ENCODE peak calls at places on chromosomes 7 and 10, in ten cellular contexts. A is A172; X is epithelial cell of esophagus; H is kidney glomerular epithelial cell; P is SJSA1; N is neural crest cell; V is naive thymus-derived CD4-positive, alpha-beta T cell; C is left cardiac atrium; F is activated CD4-positive, alpha-beta T cell treated with anti-CD3 and anti-CD28 coated beads, Interleukin-2, amount 10 ng/mL, durations not matched to agents 7 days and 5 days; K is effector memory CD8-positive, alpha-beta T cell. T is an unnamed sample.

GRCh38 chr7:50940621-50941020 is 157.9 kb upstream of the GRB10 start:
- DNase-seq in P (no peak), F (no peak), N (no peak), C (no peak), K (no peak), V (no peak), X (no peak), A (no peak), H (no peak), T (no peak)

GRCh38 chr10:84194424-84195043 is at the start of gene CDHR1:
- DNase-seq in A (no peak), V (no peak), P (no peak), X (peak; percentile 63), H (peak; percentile 27), K (peak; percentile 36), C (no peak), N (peak; percentile 26), F (peak; percentile 36), T (peak; percentile 39)

GRCh38 chr10:121734517-121735137 is 136.4 kb upstream of the FGFR2 start:
- DNase-seq in V (no peak), P (peak; percentile 17), A (no peak), X (peak; percentile 16), C (no peak), K (no peak), H (no peak), F (no peak), N (peak; percentile 18), T (no peak)

GRCh38 chr10:31708513-31708912 is 220.1 kb downstream of the ARHGAP12 start:
- DNase-seq in A (no peak), P (no peak), V (no peak), X (no peak), N (no peak), H (no peak), F (no peak), C (no peak), K (no peak), T (no peak)

GRCh38 chr10:122492006-122492405 is 30.7 kb downstream of the HTRA1 start:
- DNase-seq in N (no peak), P (no peak), H (no peak), K (no peak), V (no peak), F (no peak), X (no peak), A (no peak), C (no peak), T (no peak)

GRCh38 chr7:120402801-120403200 is 129.8 kb downstream of the KCND2 start:
- DNase-seq in K (no peak), F (no peak), V (no peak), C (no peak), H (no peak), X (peak; percentile 50), N (no peak), A (no peak), P (no peak), T (peak; percentile 61)

GRCh38 chr10:30687698-30688213 is 58.2 kb upstream of the LYZL2 start:
- DNase-seq in V (peak; percentile 53), C (peak; percentile 77), F (peak; percentile 81), X (peak; percentile 76), K (peak; percentile 71), P (peak; percentile 65), H (peak; percentile 73), A (peak; percentile 73), N (peak; percentile 96), T (peak; percentile 57)

GRCh38 chr7:27364344-27364758 is 121.7 kb downstream of the EVX1 start:
- DNase-seq in V (no peak), C (peak; percentile 79), P (no peak), H (no peak), K (no peak), F (no peak), A (no peak), X (peak; percentile 46), N (no peak), T (peak; percentile 59)

GRCh38 chr7:73971701-73972341 is 56.2 kb upstream of the ELN start:
- DNase-seq in K (no peak), N (no peak), P (no peak), H (no peak), V (no peak), X (peak; percentile 34), C (no peak), F (no peak), A (no peak), T (peak; percentile 25)

GRCh38 chr10:79246209-79246581 is 101.1 kb upstream of the PPIF start:
- DNase-seq in C (peak; percentile 81), K (no peak), N (no peak), P (no peak), X (no peak), V (no peak), A (no peak), F (no peak), H (no peak), T (no peak)

GRCh38 chr10:69360485-69361302 is 56.0 kb downstream of the TACR2 start:
- DNase-seq in K (no peak), P (peak; percentile 44), V (no peak), C (peak; percentile 76), F (no peak), H (peak; percentile 33), N (no peak), A (peak; percentile 91), X (peak; percentile 92), T (peak; percentile 91)

T was measured in bronchial epithelial cell.